ENCODE peak calls at places on chromosomes 6 and 20, in five cellular contexts. M, C, K, R and J are unnamed samples.

GRCh38 chr20:38985603-38986170 is 23.5 kb downstream of the DHX35 start:
- DNase-seq in M (no peak), C (no peak), K (no peak), R (no peak), J (no peak)

GRCh38 chr6:4271761-4272505 is 136.6 kb upstream of the ECI2 start:
- DNase-seq in M (no peak), C (no peak), K (no peak), R (no peak), J (no peak)

GRCh38 chr6:68196645-68197044 is 438.4 kb upstream of the ADGRB3 start:
- DNase-seq in M (no peak), C (no peak), K (no peak), R (no peak), J (no peak)

GRCh38 chr6:113585246-113585645 is 271.9 kb upstream of the MARCKS start:
- DNase-seq in M (no peak), C (no peak), K (no peak), R (no peak), J (no peak)

GRCh38 chr6:109947001-109947400 is 31.1 kb upstream of the GPR6 start:
- DNase-seq in M (no peak), C (no peak), K (no peak), R (no peak), J (no peak)

GRCh38 chr6:98843274-98844243 is 9.2 kb downstream of the POU3F2 start:
- DNase-seq in M (peak), C (no peak), K (no peak), R (peak), J (no peak)

GRCh38 chr6:84027340-84028183 is 6.0 kb upstream of the MRAP2 start:
- DNase-seq in M (no peak), C (no peak), K (no peak), R (peak), J (no peak)

GRCh38 chr6:109474995-109475394 is 8.0 kb downstream of the ZBTB24 start:
- DNase-seq in M (no peak), C (no peak), K (no peak), R (no peak), J (no peak)

GRCh38 chr6:43532201-43532600 is 15.3 kb downstream of the POLR1C start:
- DNase-seq in M (no peak), C (no peak), K (no peak), R (no peak), J (no peak)

GRCh38 chr6:148548065-148548748 is 198.6 kb upstream of the UST start:
- DNase-seq in M (no peak), C (no peak), K (peak), R (no peak), J (no peak)

GRCh38 chr6:166989427-166990034 is 9.7 kb upstream of the CEP43 start:
- DNase-seq in M (no peak), C (peak), K (no peak), R (no peak), J (no peak)

GRCh38 chr20:50413088-50413500 is 97.1 kb upstream of the PTPN1 start:
- DNase-seq in M (no peak), C (no peak), K (no peak), R (no peak), J (no peak)

GRCh38 chr6:132830236-132830799 is 15.9 kb downstream of the RPS12 start:
- DNase-seq in M (no peak), C (no peak), K (no peak), R (no peak), J (no peak)
- TF ChIP-seq CTCF in M (peak), C (no peak), K (peak), R (peak), J (peak)

GRCh38 chr20:25696384-25697131 is at the start of gene ZNF337:
- DNase-seq in M (peak), C (peak), K (peak), R (peak), J (peak)
- TF ChIP-seq CTCF in M (no peak), C (no peak), K (peak), R (no peak), J (no peak)

GRCh38 chr20:59988141-59988540 is 29.9 kb downstream of the CDH26 start:
- DNase-seq in M (peak), C (no peak), K (no peak), R (no peak), J (no peak)

GRCh38 chr20:59987135-59987534 is 28.9 kb downstream of the CDH26 start:
- DNase-seq in M (no peak), C (no peak), K (no peak), R (no peak), J (no peak)

GRCh38 chr20:59984551-59984950 is 26.3 kb downstream of the CDH26 start:
- DNase-seq in M (no peak), C (no peak), K (no peak), R (no peak), J (no peak)

DNA sequence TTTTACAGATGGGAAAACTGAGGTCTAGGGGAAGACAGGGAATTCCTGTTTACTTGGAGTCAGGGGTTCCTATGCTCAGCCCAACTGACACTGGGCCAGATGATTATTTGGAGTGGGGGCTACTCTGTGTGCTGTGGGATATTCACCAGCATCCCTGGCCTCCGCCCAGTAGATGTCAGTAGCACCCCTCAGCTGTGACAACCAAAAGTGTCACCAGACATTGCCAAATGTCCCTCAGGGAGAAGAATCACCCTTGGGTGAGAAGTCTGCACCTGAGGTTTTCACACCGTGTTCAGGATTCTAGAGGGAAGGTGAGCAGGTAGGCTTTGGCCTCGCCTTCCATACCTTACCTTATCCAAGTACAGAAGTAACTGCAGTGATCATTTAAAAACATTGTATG is 27.6 kb downstream of the CDH26 start:
- DNase-seq in M (no peak), C (no peak), K (no peak), R (no peak), J (no peak)
- TF ChIP-seq CTCF in M (no peak), C (no peak), K (no peak), R (no peak), J (no peak)

GRCh38 chr6:107977283-107977682 is 19.3 kb upstream of the SEC63 start:
- DNase-seq in M (no peak), C (no peak), K (no peak), R (no peak), J (no peak)
- TF ChIP-seq CTCF in M (peak), C (no peak), K (peak), R (peak), J (peak)

DNA sequence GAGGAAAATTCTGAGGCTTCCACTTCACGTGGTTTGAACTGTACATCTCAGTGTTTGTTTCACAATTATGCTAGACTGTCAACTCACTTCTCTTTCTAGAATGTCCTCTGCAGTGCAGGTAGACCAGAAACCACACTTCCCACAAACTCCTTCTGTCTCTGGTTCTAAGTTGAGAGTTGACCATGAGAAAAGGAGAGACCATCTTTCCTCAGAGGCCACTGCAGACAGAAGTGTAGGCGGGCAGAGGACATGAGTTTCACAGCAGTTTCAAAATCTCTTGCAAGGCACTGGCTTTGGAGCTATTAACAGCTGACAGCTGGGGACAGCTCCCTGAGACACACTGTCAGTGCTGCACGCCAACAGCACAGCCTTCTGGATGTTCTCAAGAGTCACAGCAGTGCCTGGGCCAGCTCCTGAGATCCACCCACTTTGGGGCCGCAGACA is 55.4 kb upstream of the MOXD1 start:
- DNase-seq in M (no peak), C (no peak), K (no peak), R (no peak), J (no peak)
- TF ChIP-seq CTCF in M (no peak), C (no peak), K (no peak), R (no peak), J (no peak)

DNA sequence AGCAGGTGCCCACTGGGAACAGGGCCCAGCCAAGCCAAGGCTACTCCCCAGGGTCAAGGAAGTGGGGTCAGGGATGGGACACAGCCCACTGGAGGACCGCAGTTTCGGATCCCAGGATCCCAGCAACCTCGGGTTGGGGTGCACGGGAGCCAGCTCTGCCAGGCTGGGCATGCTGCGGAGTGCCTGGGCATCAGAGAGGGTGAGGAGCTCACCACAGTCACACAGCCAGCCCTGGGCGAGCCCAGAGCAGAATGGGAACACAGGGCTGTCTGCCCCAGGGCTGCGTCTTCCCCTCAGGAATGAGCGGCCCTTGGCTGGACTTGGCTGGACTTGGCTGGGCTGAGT is 74.3 kb upstream of the SLCO4A1 start:
- DNase-seq in M (no peak), C (no peak), K (no peak), R (no peak), J (no peak)
- TF ChIP-seq CTCF in M (no peak), C (no peak), K (no peak), R (no peak), J (no peak)

GRCh38 chr20:57224641-57225138 is 41.8 kb downstream of the BMP7 start:
- DNase-seq in M (no peak), C (no peak), K (no peak), R (no peak), J (peak)

GRCh38 chr20:57225197-57225733 is 41.2 kb downstream of the BMP7 start:
- DNase-seq in M (no peak), C (no peak), K (no peak), R (no peak), J (no peak)

GRCh38 chr20:57221916-57222630 is 44.4 kb downstream of the BMP7 start:
- DNase-seq in M (no peak), C (no peak), K (no peak), R (no peak), J (no peak)

GRCh38 chr20:57222631-57222950 is 43.9 kb downstream of the BMP7 start:
- DNase-seq in M (no peak), C (no peak), K (no peak), R (no peak), J (no peak)

DNA sequence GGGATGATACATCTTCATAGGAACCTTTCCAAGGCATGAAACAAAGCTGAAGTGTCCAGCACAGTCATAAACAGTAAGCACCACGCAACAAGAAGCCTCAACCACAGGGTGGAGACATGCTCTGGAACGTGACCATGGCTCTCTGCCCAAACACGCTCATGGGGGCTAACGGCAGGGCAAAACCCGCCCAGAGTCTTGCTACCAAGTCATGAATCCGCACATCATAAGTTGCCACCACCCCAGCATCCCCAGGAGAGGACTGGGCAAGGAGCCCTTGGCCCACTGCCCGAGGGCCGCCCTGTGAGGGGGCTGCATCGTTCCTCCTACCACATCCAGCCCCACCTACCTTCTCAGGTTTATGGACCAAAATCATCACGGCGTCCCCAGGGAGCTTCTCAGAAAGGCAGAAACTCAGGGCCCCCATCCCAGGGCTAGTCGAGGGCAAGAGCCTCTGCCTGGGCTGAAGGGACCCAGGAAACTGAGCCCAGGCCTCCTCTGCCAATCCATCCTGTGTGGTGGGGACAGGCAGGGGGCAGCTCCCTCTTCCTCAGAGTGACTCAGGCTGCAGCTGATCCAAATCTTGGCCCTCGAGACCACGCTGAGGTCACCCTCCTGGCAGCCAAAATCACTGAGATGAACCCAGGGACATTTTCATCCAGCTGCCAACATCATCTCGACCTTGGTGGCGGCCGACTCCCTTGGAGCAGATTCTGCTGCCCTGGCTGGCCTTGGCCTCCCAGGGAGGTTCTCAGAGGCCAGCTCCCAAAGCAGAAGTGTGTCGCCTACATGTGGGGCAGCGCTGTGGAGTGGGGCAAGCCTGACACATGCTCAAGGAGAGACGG is 42.6 kb downstream of the BMP7 start:
- DNase-seq in M (no peak), C (no peak), K (peak), R (no peak), J (no peak)
- TF ChIP-seq CTCF in M (no peak), C (no peak), K (no peak), R (no peak), J (no peak)

DNA sequence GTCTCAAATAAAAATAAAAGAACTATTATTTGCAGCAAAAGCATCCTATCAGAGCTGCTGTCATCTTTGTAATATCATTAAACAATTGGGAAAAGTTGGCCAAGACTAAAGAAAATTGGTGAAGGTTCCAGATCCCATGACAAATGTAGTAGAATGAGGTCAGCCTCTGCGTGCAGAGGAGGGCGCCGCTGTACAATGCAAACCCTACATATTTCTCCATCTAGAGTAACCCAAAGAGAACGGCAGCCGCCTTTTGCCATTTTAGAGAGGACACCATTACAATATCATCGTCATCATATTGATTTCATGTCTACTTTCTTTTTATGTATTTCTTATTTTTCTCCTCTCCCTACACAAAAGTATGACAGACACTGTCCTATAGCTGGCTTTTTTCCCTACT is 59.5 kb downstream of the ZMYND8 start:
- DNase-seq in M (no peak), C (no peak), K (peak), R (peak), J (no peak)
- TF ChIP-seq CTCF in M (no peak), C (no peak), K (no peak), R (no peak), J (no peak)

GRCh38 chr6:168456907-168457771 is 16.2 kb downstream of the SMOC2 start:
- DNase-seq in M (no peak), C (no peak), K (peak), R (no peak), J (no peak)

GRCh38 chr6:168458101-168458500 is 17.1 kb downstream of the SMOC2 start:
- DNase-seq in M (no peak), C (no peak), K (no peak), R (no peak), J (no peak)

GRCh38 chr6:168468046-168468445 is 27.1 kb downstream of the SMOC2 start:
- DNase-seq in M (no peak), C (no peak), K (no peak), R (no peak), J (no peak)

GRCh38 chr6:168459572-168459971 is 18.6 kb downstream of the SMOC2 start:
- DNase-seq in M (no peak), C (no peak), K (no peak), R (no peak), J (no peak)

DNA sequence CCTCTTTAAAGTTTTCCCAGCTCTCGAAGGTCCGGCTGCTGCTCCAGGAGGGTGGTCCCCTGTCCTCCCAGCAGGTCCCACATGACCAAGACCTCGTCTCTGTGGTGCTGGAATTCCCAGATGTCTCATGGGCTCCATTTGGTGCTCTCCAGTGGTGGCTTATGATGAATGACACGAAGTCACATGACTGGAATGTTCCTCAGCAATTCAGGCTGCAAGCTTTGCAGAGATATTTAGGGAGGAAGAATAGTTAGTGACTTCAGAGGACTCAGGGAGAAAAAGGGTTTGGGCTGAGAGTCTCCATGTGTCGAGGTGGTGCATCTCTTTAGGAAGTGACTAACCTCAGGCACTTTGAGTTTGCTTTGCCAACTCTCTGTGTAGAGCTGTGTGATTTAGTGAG is 21.5 kb downstream of the SMOC2 start:
- DNase-seq in M (no peak), C (no peak), K (no peak), R (no peak), J (no peak)
- TF ChIP-seq CTCF in M (no peak), C (no peak), K (no peak), R (no peak), J (no peak)

DNA sequence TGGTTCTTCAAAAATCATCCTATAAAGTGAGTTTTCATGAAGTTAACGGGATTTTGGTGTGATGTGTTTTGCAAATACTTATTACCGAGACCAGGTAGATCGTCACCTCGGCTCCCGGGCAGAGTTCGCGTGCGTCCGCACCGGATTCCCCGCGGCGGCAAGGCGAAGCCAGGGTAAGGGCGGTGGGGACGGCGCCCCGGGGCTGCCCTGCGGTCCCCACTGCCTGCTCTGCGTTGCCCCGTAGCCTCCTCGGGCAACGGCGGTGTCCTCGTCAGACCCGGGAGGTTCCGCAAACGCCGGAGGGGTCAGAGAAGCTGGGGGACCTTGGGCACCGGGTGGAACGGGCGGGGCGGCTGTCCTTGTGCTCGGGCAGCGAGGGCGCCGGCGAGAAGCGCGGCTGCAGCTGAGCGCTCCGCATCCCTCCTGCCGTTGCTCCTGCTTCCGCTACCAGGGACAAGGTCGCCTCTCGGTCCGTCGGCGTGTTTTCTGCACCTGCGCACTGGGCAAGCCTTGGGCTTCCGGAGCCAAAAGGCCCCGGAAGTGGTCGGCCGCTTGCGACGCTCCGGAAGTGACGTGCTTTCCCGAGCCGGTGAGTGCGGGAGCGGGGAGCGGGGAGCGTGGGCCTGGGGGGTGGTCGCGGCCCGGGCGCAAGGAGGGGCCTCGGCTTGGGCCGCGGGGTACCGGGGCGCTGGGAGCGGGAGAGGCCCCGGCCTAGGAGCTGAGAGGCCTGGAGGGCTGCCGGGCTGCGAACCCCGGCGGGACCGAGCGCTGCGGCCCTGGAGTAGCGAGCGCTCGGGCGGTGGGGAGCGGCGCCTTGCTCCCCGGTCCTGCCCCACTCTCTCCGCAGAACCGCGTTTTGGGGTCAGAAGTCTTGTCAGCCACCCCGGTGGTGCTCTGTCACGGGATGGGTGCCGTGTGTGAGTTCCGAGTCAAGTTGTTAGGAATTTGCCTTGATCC is at the start of gene MTG2:
- DNase-seq in M (peak), C (peak), K (peak), R (peak), J (peak)
- TF ChIP-seq CTCF in M (no peak), C (no peak), K (peak), R (no peak), J (no peak)